ENCODE peak calls at places on chromosomes 11 and 22, in nine cellular contexts. I is ACHN; H is stimulated activated CD4-positive, alpha-beta T cell treated with anti-CD3 and anti-CD28 coated beads, Interleukin-4, amount 100 ng/mL, for 48 hours; G is skeletal muscle cell; K is SJSA1; E is foreskin fibroblast; O is NCI-H446; T is kidney glomerular epithelial cell; M is GM13976. J is an unnamed sample.
A peak's percentile ranks its signal among the peaks of the same experiment; 100 is the strongest.

GRCh38 chr11:10730151-10730550 is 20.9 kb upstream of the CTR9 start:
- DNase-seq in O (no peak), K (no peak), T (no peak), M (no peak), G (no peak), H (no peak), I (no peak), E (peak; percentile 26), J (no peak)

GRCh38 chr11:5367461-5368074 is 16.0 kb upstream of the OR51M1 start:
- DNase-seq in K (no peak), O (no peak), M (no peak), T (no peak), G (peak; percentile 64), I (no peak), E (peak; percentile 59), H (no peak), J (no peak)

GRCh38 chr22:22865311-22866072 is 22.1 kb upstream of the IGLL5 start:
- DNase-seq in H (no peak), I (no peak), M (no peak), K (peak; percentile 61), E (no peak), G (no peak), O (no peak), T (no peak), J (no peak)

GRCh38 chr22:30922151-30922611 is 46.4 kb downstream of the MORC2 start:
- DNase-seq in H (peak; percentile 74), T (no peak), O (no peak), M (peak; percentile 86), E (peak; percentile 22), G (peak; percentile 3), I (peak; percentile 65), K (no peak), J (peak; percentile 64)

GRCh38 chr22:24583221-24583971 is 9.5 kb downstream of the LRRC75B start:
- DNase-seq in T (no peak), M (no peak), E (no peak), O (no peak), K (peak; percentile 34), G (no peak), I (no peak), H (no peak), J (no peak)

GRCh38 chr22:45212992-45213751 is 27.5 kb downstream of the KIAA0930 start:
- DNase-seq in H (no peak), G (no peak), O (no peak), E (no peak), K (peak; percentile 48), I (peak; percentile 55), T (no peak), M (no peak), J (peak; percentile 43)

GRCh38 chr11:120137187-120137610 is 714 bp downstream of the TRIM29 start:
- DNase-seq in I (no peak), O (no peak), G (no peak), H (no peak), T (no peak), K (no peak), E (no peak), M (peak; percentile 12), J (no peak)

GRCh38 chr22:46317646-46318045 is 17.9 kb upstream of the TRMU start:
- DNase-seq in I (no peak), T (no peak), O (no peak), E (no peak), M (no peak), H (no peak), K (no peak), G (no peak), J (no peak)

GRCh38 chr11:76280882-76281557 is 74.7 kb upstream of the WNT11 start:
- DNase-seq in I (no peak), O (no peak), E (no peak), M (no peak), K (no peak), G (no peak), T (no peak), H (no peak), J (no peak)

GRCh38 chr11:3122775-3123201 is 42.3 kb downstream of the OSBPL5 start:
- DNase-seq in M (no peak), I (no peak), T (no peak), H (no peak), O (no peak), E (no peak), G (no peak), K (no peak), J (no peak)

GRCh38 chr11:47314992-47315391 is 37.5 kb downstream of the MYBPC3 start:
- DNase-seq in O (no peak), T (no peak), E (peak; percentile 30), M (no peak), H (no peak), I (no peak), G (no peak), K (no peak), J (no peak)

GRCh38 chr11:77127969-77128691 is at the start of gene MYO7A:
- DNase-seq in M (no peak), H (no peak), I (no peak), K (peak; percentile 11), E (peak; percentile 37), G (no peak), T (no peak), O (no peak), J (no peak)

GRCh38 chr22:32649515-32650200 is 151.8 kb upstream of the TIMP3 start:
- DNase-seq in O (no peak), M (no peak), E (peak; percentile 53), G (peak; percentile 72), I (no peak), K (peak; percentile 27), T (no peak), H (no peak), J (no peak)

GRCh38 chr22:42162728-42163489 is 32.3 kb upstream of the CYP2D6 start:
- DNase-seq in I (no peak), T (no peak), E (no peak), G (no peak), M (no peak), K (no peak), O (no peak), H (no peak), J (no peak)

GRCh38 chr11:122422707-122423106 is 232.8 kb upstream of the UBASH3B start:
- DNase-seq in M (no peak), I (no peak), E (no peak), O (no peak), H (no peak), G (no peak), K (no peak), T (no peak), J (no peak)

GRCh38 chr11:68113986-68114385 is 7.2 kb downstream of the CHKA start:
- DNase-seq in E (no peak), T (no peak), O (no peak), I (no peak), G (no peak), K (peak; percentile 62), H (no peak), M (no peak), J (no peak)

GRCh38 chr11:11845066-11845465 is 3.3 kb downstream of the USP47 start:
- DNase-seq in T (no peak), I (no peak), H (no peak), K (no peak), G (no peak), M (no peak), O (no peak), E (no peak), J (no peak)

GRCh38 chr11:111476366-111476765 is 35.8 kb downstream of the BTG4 start:
- DNase-seq in I (no peak), H (no peak), O (no peak), K (no peak), M (no peak), T (no peak), G (no peak), E (no peak), J (no peak)

GRCh38 chr11:13055200-13055599 is 46.1 kb downstream of the RASSF10 start:
- DNase-seq in E (no peak), M (no peak), H (no peak), G (no peak), I (no peak), T (no peak), O (no peak), K (no peak), J (no peak)

GRCh38 chr22:19879248-19879575 is 24.5 kb upstream of the GNB1L start:
- DNase-seq in T (no peak), O (no peak), M (no peak), I (no peak), K (no peak), G (no peak), E (no peak), H (no peak), J (no peak)

GRCh38 chr22:32079110-32080089 is 36.3 kb downstream of the SLC5A1 start:
- DNase-seq in E (peak; percentile 27), I (peak; percentile 91), O (no peak), G (peak; percentile 12), K (peak; percentile 74), M (no peak), H (no peak), T (peak; percentile 81), J (peak; percentile 84)

GRCh38 chr11:134332189-134332631 is 422 bp downstream of the GLB1L2 start:
- DNase-seq in T (no peak), G (no peak), K (no peak), H (peak; percentile 13), E (no peak), I (no peak), O (no peak), M (no peak), J (no peak)

GRCh38 chr11:74540270-74540669 is 46.7 kb upstream of the LIPT2 start:
- DNase-seq in T (no peak), O (no peak), E (no peak), G (no peak), K (no peak), I (no peak), H (no peak), M (no peak), J (no peak)

GRCh38 chr11:6703247-6704063 is 20.3 kb upstream of the MRPL17 start:
- DNase-seq in M (no peak), O (no peak), H (no peak), I (peak; percentile 58), E (peak; percentile 63), K (no peak), G (peak; percentile 22), T (peak; percentile 50), J (peak; percentile 36)

GRCh38 chr11:114625294-114625693 is 29.7 kb upstream of the NXPE4 start:
- DNase-seq in O (no peak), I (no peak), M (no peak), H (no peak), E (no peak), T (no peak), K (no peak), G (no peak), J (no peak)

GRCh38 chr22:40237788-40238424 is 60.2 kb downstream of the TNRC6B start:
- DNase-seq in E (no peak), K (no peak), G (no peak), H (no peak), T (no peak), M (peak; percentile 48), I (no peak), O (no peak), J (no peak)

J was measured in Caki2.